ENCODE peak calls at places on chromosomes 16 and 17, in nine cellular contexts. W is dorsolateral prefrontal cortex; D is kidney epithelial cell; P is activated CD4-positive, alpha-beta T cell treated with anti-CD3 and anti-CD28 coated beads, Interleukin-2, amount 50 U/mL, for 1 hour; I is activated T-helper 1 cell treated with anti-CD3 and anti-CD28 coated beads, Interleukin-2, amount 50 U/mL, for 16 hours; X is hypothalamus; G is activated T-cell treated with anti-CD3 and anti-CD28 coated beads for 1 hour; R is stimulated activated CD4-positive, alpha-beta T cell treated with anti-CD3 and anti-CD28 coated beads, Interleukin-1b, Interleukin-23, amount 100 ng/mL, for 1 hour; A is activated CD8-positive, alpha-beta memory T cell treated with anti-CD3 and anti-CD28 coated beads for 48 hours. T is an unnamed sample.

GRCh38 chr17:76370261-76370993 is 14.0 kb upstream of the SPHK1 start:
- DNase-seq in P (no peak), I (no peak), W (no peak), X (peak), R (no peak), D (peak), G (no peak), A (no peak), T (no peak)

GRCh38 chr16:85777583-85778310 is 21.6 kb downstream of the EMC8 start:
- DNase-seq in D (peak), X (no peak), W (no peak), P (no peak), I (no peak), A (no peak), R (no peak), G (no peak), T (no peak)

GRCh38 chr17:410674-411401 is 58.2 kb upstream of the RPH3AL start:
- DNase-seq in D (no peak), R (no peak), G (no peak), P (peak), W (no peak), X (no peak), I (peak), A (no peak), T (peak)

GRCh38 chr17:39740357-39741111 is 2.8 kb downstream of the GRB7 start:
- DNase-seq in A (no peak), R (no peak), P (no peak), G (no peak), I (no peak), X (no peak), D (peak), W (no peak), T (no peak)

GRCh38 chr16:65728172-65728571 is 606.3 kb upstream of the CDH11 start:
- DNase-seq in P (no peak), I (no peak), D (no peak), G (no peak), A (no peak), X (no peak), W (no peak), R (no peak), T (no peak)

GRCh38 chr16:79430129-79430789 is 170.3 kb downstream of the MAF start:
- DNase-seq in X (no peak), D (no peak), W (no peak), P (no peak), G (no peak), A (no peak), R (no peak), I (no peak), T (no peak)

GRCh38 chr16:5175263-5175662 is 77.7 kb upstream of the EEF2KMT start:
- DNase-seq in D (no peak), G (no peak), P (no peak), A (no peak), I (no peak), R (no peak), X (no peak), W (peak), T (no peak)

GRCh38 chr17:78240012-78240655 is 8.7 kb downstream of the TMEM235 start:
- DNase-seq in A (no peak), G (no peak), D (no peak), R (no peak), P (no peak), W (no peak), X (no peak), I (no peak), T (no peak)

GRCh38 chr16:27928542-27928941 is 135.0 kb downstream of the GSG1L start:
- DNase-seq in R (no peak), G (no peak), A (no peak), P (no peak), D (no peak), I (no peak), X (no peak), W (no peak), T (no peak)

GRCh38 chr16:57591870-57592485 is 36.5 kb upstream of the ADGRG1 start:
- DNase-seq in W (no peak), R (no peak), D (no peak), A (no peak), I (no peak), P (no peak), G (no peak), X (no peak), T (no peak)

GRCh38 chr17:48587276-48588073 is 2.6 kb downstream of the HOXB3 start:
- DNase-seq in G (no peak), D (no peak), W (no peak), I (no peak), X (no peak), R (no peak), P (no peak), A (no peak), T (no peak)

GRCh38 chr16:67329901-67330300 is 3.3 kb downstream of the LRRC36 start:
- DNase-seq in I (no peak), W (no peak), D (no peak), R (no peak), A (no peak), X (no peak), P (no peak), G (no peak), T (no peak)

GRCh38 chr16:78462261-78463208 is 363.1 kb downstream of the WWOX start:
- DNase-seq in W (no peak), A (no peak), I (no peak), P (no peak), R (no peak), D (no peak), G (no peak), X (no peak), T (no peak)

GRCh38 chr17:33647976-33648375 is 354.9 kb upstream of the ASIC2 start:
- DNase-seq in D (no peak), R (no peak), X (no peak), I (no peak), P (no peak), A (no peak), W (peak), G (no peak), T (peak)

GRCh38 chr17:9002610-9003354 is 18.5 kb upstream of the NTN1 start:
- DNase-seq in A (no peak), W (no peak), D (no peak), I (no peak), X (no peak), R (no peak), G (no peak), P (peak), T (peak)

GRCh38 chr17:67800495-67800928 is 24.8 kb upstream of the BPTF start:
- DNase-seq in W (peak), P (peak), R (no peak), D (peak), G (peak), A (peak), X (peak), I (no peak), T (peak)

GRCh38 chr17:49496183-49496865 is 1.2 kb downstream of the NGFR start:
- DNase-seq in I (peak), D (no peak), W (peak), G (peak), R (peak), X (peak), A (peak), P (peak), T (peak)

GRCh38 chr17:50206604-50207293 is 5.3 kb upstream of the COL1A1 start:
- DNase-seq in P (no peak), I (no peak), D (no peak), X (no peak), W (no peak), A (no peak), G (no peak), R (no peak), T (no peak)

GRCh38 chr16:1688807-1689560 is 10.9 kb downstream of the JPT2 start:
- DNase-seq in R (no peak), I (no peak), G (no peak), X (no peak), A (no peak), D (peak), W (no peak), P (no peak), T (no peak)

GRCh38 chr17:50423553-50424159 is 2.4 kb upstream of the ACSF2 start:
- DNase-seq in X (no peak), R (no peak), P (no peak), W (no peak), A (no peak), D (peak), G (no peak), I (no peak), T (no peak)

GRCh38 chr16:70674221-70675014 is 11.4 kb downstream of the MTSS2 start:
- DNase-seq in G (no peak), X (no peak), A (no peak), R (no peak), D (no peak), W (peak), I (no peak), P (no peak), T (no peak)

GRCh38 chr16:58041628-58041955 is 16.0 kb downstream of the MMP15 start:
- DNase-seq in X (no peak), A (no peak), I (no peak), R (no peak), P (no peak), W (no peak), G (no peak), D (no peak), T (no peak)

GRCh38 chr17:77425791-77426641 is 285.2 kb downstream of the SEC14L1 start:
- DNase-seq in D (no peak), I (no peak), A (no peak), X (no peak), P (no peak), G (no peak), W (no peak), R (no peak), T (no peak)

GRCh38 chr16:11162571-11163268 is 93.3 kb downstream of the SOCS1 start:
- DNase-seq in I (no peak), P (no peak), A (no peak), R (no peak), W (peak), D (no peak), G (no peak), X (no peak), T (no peak)

GRCh38 chr17:38958326-38958725 is 8.9 kb downstream of the FBXO47 start:
- DNase-seq in I (no peak), X (no peak), D (no peak), W (no peak), R (no peak), G (no peak), P (no peak), A (no peak), T (no peak)

GRCh38 chr16:5905935-5906334 is 808.3 kb upstream of the EEF2KMT start:
- DNase-seq in R (no peak), G (no peak), W (peak), A (no peak), X (no peak), P (no peak), D (peak), I (no peak), T (no peak)

GRCh38 chr17:74024871-74025531 is 178.5 kb upstream of the RPL38 start:
- DNase-seq in A (no peak), I (no peak), X (no peak), G (no peak), P (no peak), W (no peak), D (no peak), R (no peak), T (no peak)

GRCh38 chr16:29806096-29806579 is at the start of gene MAZ:
- DNase-seq in D (no peak), A (no peak), W (peak), P (peak), R (no peak), I (no peak), X (no peak), G (peak), T (no peak)

GRCh38 chr16:76976756-76977155 is 214.2 kb upstream of the MON1B start:
- DNase-seq in A (no peak), X (no peak), W (no peak), R (no peak), I (no peak), G (no peak), P (no peak), D (no peak), T (no peak)

GRCh38 chr16:83963277-83964119 is 4.5 kb upstream of the NECAB2 start:
- DNase-seq in I (no peak), G (no peak), R (no peak), P (no peak), W (no peak), A (no peak), D (no peak), X (no peak), T (no peak)

GRCh38 chr17:75159196-75160031 is 5.1 kb upstream of the JPT1 start:
- DNase-seq in R (no peak), P (no peak), W (no peak), D (no peak), I (no peak), A (no peak), G (no peak), X (no peak), T (no peak)

T was measured in GM12865.